ENCODE peak calls at places on chromosome 12, in five cellular contexts. D is WERI-Rb-1, P is fibroblast of lung, X is astrocyte of the spinal cord, W is astrocyte of the cerebellum. S is an unnamed sample.

GRCh38 chr12:48640428-48640827 is 41.6 kb downstream of the KANSL2 start:
- DNase-seq in D (no peak), P (no peak), X (no peak), W (no peak), S (no peak)

GRCh38 chr12:49304161-49304560 is 9.2 kb downstream of the PRPH start:
- DNase-seq in D (no peak), P (peak; percentile 49), X (no peak), W (no peak), S (peak; percentile 42)

GRCh38 chr12:22334696-22335290 is at the start of gene ST8SIA1:
- DNase-seq in D (peak; percentile 44), P (no peak), X (peak; percentile 27), W (no peak), S (peak; percentile 25)

GRCh38 chr12:131672941-131673330 is 38.0 kb upstream of the SFSWAP start:
- DNase-seq in D (no peak), P (no peak), X (no peak), W (no peak), S (no peak)

GRCh38 chr12:90858261-90858660 is 96.7 kb downstream of the CCER1 start:
- DNase-seq in D (no peak), P (peak; percentile 53), X (peak; percentile 25), W (no peak), S (peak; percentile 61)

GRCh38 chr12:12376636-12377448 is 20.0 kb downstream of the BORCS5 start:
- DNase-seq in D (no peak), P (peak; percentile 73), X (peak; percentile 83), W (peak; percentile 77), S (peak; percentile 90)

GRCh38 chr12:131123817-131124216 is 170.1 kb downstream of the ADGRD1 start:
- DNase-seq in D (no peak), P (no peak), X (no peak), W (no peak), S (no peak)

GRCh38 chr12:63362801-63363200 is 211.8 kb upstream of the AVPR1A start:
- DNase-seq in D (no peak), P (peak; percentile 70), X (peak; percentile 25), W (no peak), S (no peak)

GRCh38 chr12:130138478-130138877 is 23.8 kb upstream of the FZD10 start:
- DNase-seq in D (no peak), P (no peak), X (no peak), W (no peak), S (no peak)

GRCh38 chr12:13530966-13531365 is 334.4 kb downstream of the EMP1 start:
- DNase-seq in D (peak; percentile 48), P (no peak), X (no peak), W (no peak), S (no peak)

GRCh38 chr12:48765753-48766162 is 23.1 kb downstream of the ADCY6 start:
- DNase-seq in D (no peak), P (no peak), X (no peak), W (no peak), S (peak; percentile 63)

GRCh38 chr12:44428825-44429224 is 447.3 kb downstream of the NELL2 start:
- DNase-seq in D (no peak), P (no peak), X (no peak), W (no peak), S (no peak)

GRCh38 chr12:1992732-1993131 is 11.5 kb downstream of the DCP1B start:
- DNase-seq in D (no peak), P (no peak), X (no peak), W (no peak), S (no peak)

GRCh38 chr12:47636908-47637780 is 68.7 kb downstream of the RPAP3 start:
- DNase-seq in D (peak; percentile 64), P (no peak), X (no peak), W (no peak), S (peak; percentile 30)

GRCh38 chr12:25615119-25615518 is 62.0 kb upstream of the LMNTD1 start:
- DNase-seq in D (no peak), P (peak; percentile 90), X (peak; percentile 88), W (peak; percentile 45), S (peak; percentile 89)

GRCh38 chr12:27785882-27786570 is 6.0 kb upstream of the MANSC4 start:
- DNase-seq in D (no peak), P (peak; percentile 78), X (peak; percentile 73), W (peak; percentile 8), S (peak; percentile 73)

GRCh38 chr12:120640840-120641833 is 711 bp downstream of the CABP1 start:
- DNase-seq in D (no peak), P (peak; percentile 59), X (peak; percentile 49), W (no peak), S (peak; percentile 51)

GRCh38 chr12:100216337-100216736 is 15.7 kb downstream of the ACTR6 start:
- DNase-seq in D (no peak), P (no peak), X (no peak), W (no peak), S (no peak)

GRCh38 chr12:112928978-112929377 is 9.3 kb upstream of the OAS3 start:
- DNase-seq in D (no peak), P (no peak), X (no peak), W (no peak), S (no peak)

GRCh38 chr12:121637231-121637914 is 11.0 kb downstream of the ORAI1 start:
- DNase-seq in D (no peak), P (no peak), X (no peak), W (no peak), S (no peak)

GRCh38 chr12:120132863-120133385 is 16.4 kb upstream of the RAB35 start:
- DNase-seq in D (no peak), P (no peak), X (no peak), W (no peak), S (no peak)

GRCh38 chr12:109763201-109763841 is 49.7 kb downstream of the FAM222A start:
- DNase-seq in D (peak; percentile 4), P (peak; percentile 53), X (peak; percentile 19), W (no peak), S (peak; percentile 40)

GRCh38 chr12:127054531-127054930 is 1212.4 kb upstream of the TMEM132C start:
- DNase-seq in D (no peak), P (peak; percentile 83), X (peak; percentile 12), W (no peak), S (peak; percentile 24)
- H3K4me3 ChIP-seq in D (no peak overlapping the region), P (no peak overlapping the region), X (no peak overlapping the region), W (no peak overlapping the region), S (no peak overlapping the region)

GRCh38 chr12:76346236-76346635 is 2.0 kb downstream of the BBS10 start:
- DNase-seq in D (no peak), P (peak; percentile 48), X (no peak), W (no peak), S (peak; percentile 40)

GRCh38 chr12:76346798-76347420 is 1.3 kb downstream of the BBS10 start:
- DNase-seq in D (peak; percentile 15), P (peak; percentile 70), X (peak; percentile 73), W (peak; percentile 47), S (peak; percentile 82)

GRCh38 chr12:76345569-76345968 is 2.6 kb downstream of the BBS10 start:
- DNase-seq in D (no peak), P (no peak), X (no peak), W (no peak), S (no peak)

DNA sequence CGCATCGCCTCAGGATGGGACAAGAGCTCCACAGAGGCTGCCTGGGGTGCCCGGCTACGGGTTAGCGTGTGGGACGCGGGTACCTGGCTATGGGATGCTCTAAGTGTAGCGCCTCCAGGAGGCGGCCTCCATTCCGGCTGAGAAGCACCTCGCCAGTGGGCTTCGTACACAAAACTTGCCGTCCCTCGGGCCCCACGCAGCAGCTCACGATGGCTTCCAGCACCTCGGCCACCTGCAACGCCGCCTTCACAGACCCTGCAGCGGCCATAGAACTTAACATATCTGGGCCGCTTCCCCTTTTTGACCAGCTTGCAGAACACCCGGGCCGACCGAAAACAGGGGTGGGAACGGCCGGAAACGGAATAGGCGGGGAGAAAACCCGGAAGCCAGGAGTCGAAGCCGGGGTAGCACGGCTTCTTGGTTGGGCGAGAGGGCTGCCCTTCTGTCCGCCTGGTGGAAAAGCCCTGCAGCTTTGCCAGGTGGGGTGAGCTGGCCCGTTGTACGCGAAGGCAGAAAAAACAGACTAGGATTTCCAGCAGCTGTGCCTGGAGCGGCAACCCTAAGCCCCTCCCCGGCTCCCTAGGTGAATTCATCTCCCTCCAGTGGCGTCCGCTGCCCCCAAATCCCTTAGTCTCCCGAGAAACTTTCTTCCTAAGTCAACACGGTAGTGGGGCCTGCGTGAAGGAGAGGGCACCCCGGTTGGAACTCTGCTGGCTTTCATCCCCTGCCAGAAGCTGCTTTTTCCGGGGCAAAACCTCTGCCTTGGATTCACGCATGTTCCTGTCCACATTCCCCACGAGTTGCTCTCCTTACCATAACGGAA is at the start of gene BBS10:
- DNase-seq in D (peak; percentile 93), P (peak; percentile 94), X (peak; percentile 94), W (peak; percentile 81), S (peak; percentile 93)
- TF ChIP-seq CTCF in D (peak; percentile 74), P (peak; percentile 54), X (peak; percentile 66), W (peak; percentile 52), S (peak; percentile 40)

GRCh38 chr12:104466694-104467345 is 10.1 kb downstream of the CHST11 start:
- DNase-seq in D (no peak), P (no peak), X (no peak), W (no peak), S (no peak)
- H3K4me3 ChIP-seq in D (no peak overlapping the region), P (no peak overlapping the region), X (no peak overlapping the region), W (no peak overlapping the region), S (no peak overlapping the region)

GRCh38 chr12:81461163-81461562 is 298.0 kb downstream of the PPFIA2 start:
- DNase-seq in D (no peak), P (no peak), X (no peak), W (no peak), S (no peak)
- TF ChIP-seq CTCF in D (no peak), P (no peak), X (peak; percentile 3), W (no peak), S (peak; percentile 13)

S was measured in fibroblast of pulmonary artery.